ENCODE peak calls at places on chromosome 2, in four cellular contexts. A is BJ, K is psoas muscle, G is left lung. M is an unnamed sample. For H3K27me3, the result is how much of the 10 kb centered on the place peaks cover.

GRCh38 chr2:31263636-31264190 is 29.8 kb downstream of the EHD3 start:
- DNase-seq in A (no peak), K (no peak), G (no peak), M (no peak)

GRCh38 chr2:165371356-165371755 is 98.1 kb upstream of the CSRNP3 start:
- DNase-seq in A (no peak), K (no peak), G (no peak), M (no peak)

GRCh38 chr2:109400102-109400501 is 213.7 kb downstream of the SEPTIN10 start:
- DNase-seq in A (no peak), K (no peak), G (no peak), M (peak)

GRCh38 chr2:39158351-39158750 is 37.5 kb upstream of the SOS1 start:
- DNase-seq in A (no peak), K (no peak), G (no peak), M (no peak)

GRCh38 chr2:95276888-95277245 is 2.6 kb downstream of the PROM2 start:
- DNase-seq in A (no peak), K (no peak), G (no peak), M (peak)

GRCh38 chr2:221322741-221323140 is 249.4 kb downstream of the EPHA4 start:
- DNase-seq in A (no peak), K (no peak), G (no peak), M (no peak)

GRCh38 chr2:197137234-197137633 is 173.3 kb downstream of the ANKRD44 start:
- DNase-seq in A (no peak), K (no peak), G (no peak), M (no peak)

GRCh38 chr2:36361396-36361795 is 5.8 kb downstream of the CRIM1 start:
- DNase-seq in A (no peak), K (no peak), G (no peak), M (no peak)

GRCh38 chr2:179017958-179018357 is 32.0 kb downstream of the CCDC141 start:
- DNase-seq in A (no peak), K (no peak), G (no peak), M (no peak)

GRCh38 chr2:15189236-15189635 is 371.9 kb downstream of the NBAS start:
- DNase-seq in A (no peak), K (no peak), G (no peak), M (peak)
- TF ChIP-seq CTCF in A (peak), K (no peak), G (no peak), M (peak)

GRCh38 chr2:84880395-84880644 is 564 bp downstream of the TRABD2A start:
- DNase-seq in A (no peak), K (no peak), G (no peak), M (no peak)
- H3K27me3 ChIP-seq in A (under half), K (under half), G (under half), M (under half)

GRCh38 chr2:59177748-59178147 is 936.6 kb upstream of the FANCL start:
- DNase-seq in A (no peak), K (no peak), G (no peak), M (no peak)

GRCh38 chr2:59174536-59175243 is 933.6 kb upstream of the FANCL start:
- DNase-seq in A (no peak), K (no peak), G (no peak), M (no peak)

GRCh38 chr2:59180111-59180510 is 939.0 kb upstream of the FANCL start:
- DNase-seq in A (no peak), K (no peak), G (no peak), M (no peak)

GRCh38 chr2:59173325-59173724 is 932.2 kb upstream of the FANCL start:
- DNase-seq in A (no peak), K (no peak), G (no peak), M (no peak)

GRCh38 chr2:59176737-59177136 is 935.6 kb upstream of the FANCL start:
- DNase-seq in A (no peak), K (no peak), G (no peak), M (no peak)
- TF ChIP-seq CTCF in A (no peak), K (no peak), G (no peak), M (no peak)

GRCh38 chr2:27264253-27264752 is 1.5 kb upstream of the SLC30A3 start:
- DNase-seq in A (no peak), K (no peak), G (no peak), M (peak)
- H3K27me3 ChIP-seq in A (half or more), K (half or more), G (half or more), M (half or more)

GRCh38 chr2:149423633-149424032 is 93.2 kb downstream of the LYPD6 start:
- DNase-seq in A (no peak), K (no peak), G (no peak), M (no peak)
- TF ChIP-seq CTCF in A (no peak), K (no peak), G (no peak), M (no peak)

GRCh38 chr2:111216811-111217652 is 96.3 kb downstream of the BCL2L11 start:
- DNase-seq in A (no peak), K (no peak), G (no peak), M (no peak)
- H3K27me3 ChIP-seq in A (under half), K (under half), G (under half), M (under half)

DNA sequence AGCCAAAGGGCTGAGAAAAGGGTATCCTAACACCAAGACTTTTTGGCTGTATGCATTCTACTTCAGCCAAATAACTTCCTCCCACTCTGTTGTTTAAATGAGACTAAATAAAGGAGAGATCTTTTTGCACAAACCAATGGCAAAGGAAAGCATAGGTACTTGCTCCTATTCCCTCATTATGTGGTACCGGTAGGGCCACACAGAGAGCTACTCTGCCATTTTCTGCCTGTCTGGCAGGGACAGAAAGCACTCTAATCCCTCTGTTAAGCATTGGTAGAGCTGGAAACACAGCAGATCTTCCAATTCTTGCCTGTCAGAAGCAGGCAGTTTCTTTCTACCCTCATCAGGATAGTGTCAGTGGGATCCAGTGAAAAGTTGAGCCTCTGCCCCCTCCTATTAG is 918.3 kb upstream of the TMEFF2 start:
- DNase-seq in A (no peak), K (no peak), G (no peak), M (peak)
- TF ChIP-seq CTCF in A (no peak), K (no peak), G (no peak), M (no peak)

DNA sequence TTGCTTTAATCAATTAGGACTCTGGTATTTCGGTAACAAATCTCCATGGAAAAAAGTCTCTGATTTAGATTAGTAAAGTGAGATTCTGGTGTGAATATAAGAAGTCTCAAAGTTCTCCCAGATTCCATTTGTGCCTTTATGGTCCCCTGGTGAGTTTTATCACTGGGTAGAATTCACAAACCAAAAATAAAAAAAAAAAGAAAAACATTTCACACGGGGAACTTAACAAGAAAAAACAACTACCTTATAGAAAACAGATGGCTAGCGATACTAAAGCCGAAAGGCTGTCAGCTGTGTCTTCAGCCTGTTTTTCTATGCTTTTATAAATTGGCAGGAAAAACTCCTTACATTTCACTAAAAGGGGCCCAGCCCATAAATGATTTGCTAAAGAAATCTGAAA is 50.6 kb downstream of the COL5A2 start:
- DNase-seq in A (no peak), K (no peak), G (no peak), M (no peak)
- H3K27me3 ChIP-seq in A (under half), K (under half), G (under half), M (under half)

GRCh38 chr2:68726100-68726499 is 8.5 kb upstream of the ARHGAP25 start:
- DNase-seq in A (no peak), K (no peak), G (no peak), M (no peak)

GRCh38 chr2:68719912-68720311 is 14.7 kb upstream of the ARHGAP25 start:
- DNase-seq in A (no peak), K (no peak), G (no peak), M (no peak)

GRCh38 chr2:68721482-68722071 is 13.0 kb upstream of the ARHGAP25 start:
- DNase-seq in A (no peak), K (no peak), G (no peak), M (no peak)

GRCh38 chr2:68720665-68721064 is 13.9 kb upstream of the ARHGAP25 start:
- DNase-seq in A (no peak), K (no peak), G (no peak), M (no peak)

GRCh38 chr2:68722712-68723111 is 11.9 kb upstream of the ARHGAP25 start:
- DNase-seq in A (no peak), K (no peak), G (no peak), M (no peak)
- TF ChIP-seq CTCF in A (peak), K (no peak), G (no peak), M (peak)

GRCh38 chr2:72145658-72146329 is 1.9 kb downstream of the CYP26B1 start:
- DNase-seq in A (no peak), K (no peak), G (no peak), M (peak)

GRCh38 chr2:72144746-72145657 is 2.7 kb downstream of the CYP26B1 start:
- DNase-seq in A (no peak), K (peak), G (peak), M (peak)

GRCh38 chr2:72142743-72143440 is 4.8 kb downstream of the CYP26B1 start:
- DNase-seq in A (no peak), K (peak), G (peak), M (peak)

GRCh38 chr2:72143441-72144356 is 4.0 kb downstream of the CYP26B1 start:
- DNase-seq in A (no peak), K (peak), G (no peak), M (peak)

GRCh38 chr2:72144412-72144745 is 3.3 kb downstream of the CYP26B1 start:
- DNase-seq in A (no peak), K (peak), G (no peak), M (no peak)
- H3K27me3 ChIP-seq in A (under half), K (under half), G (half or more), M (half or more)